ENCODE peak calls at places on chromosomes 12 and 14, in five cellular contexts. G, R, H, K and W are unnamed samples. For H3K27me3, the result is how much of the 10 kb centered on the place peaks cover.

GRCh38 chr14:68362841-68363240 is 430.0 kb downstream of the ZFP36L1 start:
- DNase-seq in G (no peak), R (no peak), H (no peak), K (no peak), W (no peak)

GRCh38 chr14:100621806-100622205 is 34.6 kb upstream of the BEGAIN start:
- DNase-seq in G (no peak), R (no peak), H (no peak), K (peak), W (no peak)

GRCh38 chr12:46465307-46465706 is 92.7 kb upstream of the SLC38A2 start:
- DNase-seq in G (no peak), R (no peak), H (no peak), K (no peak), W (no peak)

GRCh38 chr14:89158701-89159100 is 258.3 kb downstream of the FOXN3 start:
- DNase-seq in G (no peak), R (no peak), H (no peak), K (no peak), W (no peak)

GRCh38 chr12:101277443-101277842 is 2.5 kb upstream of the UTP20 start:
- DNase-seq in G (no peak), R (no peak), H (no peak), K (no peak), W (no peak)

GRCh38 chr14:70894868-70895267 is 12.4 kb upstream of the PCNX1 start:
- DNase-seq in G (no peak), R (no peak), H (peak), K (no peak), W (no peak)

GRCh38 chr12:15834575-15834974 is 45.4 kb upstream of the EPS8 start:
- DNase-seq in G (no peak), R (no peak), H (no peak), K (no peak), W (no peak)

GRCh38 chr12:48183876-48184548 is 568 bp downstream of the CCDC184 start:
- DNase-seq in G (no peak), R (no peak), H (no peak), K (peak), W (no peak)

GRCh38 chr12:95282266-95282665 is 64.7 kb downstream of the VEZT start:
- DNase-seq in G (no peak), R (no peak), H (peak), K (no peak), W (no peak)

GRCh38 chr12:120720234-120720968 is 5.2 kb upstream of the ACADS start:
- DNase-seq in G (no peak), R (no peak), H (peak), K (no peak), W (no peak)

GRCh38 chr14:63438065-63438757 is 105.0 kb downstream of the PPP2R5E start:
- DNase-seq in G (no peak), R (peak), H (peak), K (peak), W (no peak)

GRCh38 chr12:130765186-130765659 is 49.1 kb upstream of the RIMBP2 start:
- DNase-seq in G (no peak), R (no peak), H (peak), K (no peak), W (no peak)

GRCh38 chr12:29048787-29049186 is 100.3 kb upstream of the FAR2 start:
- DNase-seq in G (no peak), R (no peak), H (no peak), K (no peak), W (no peak)

GRCh38 chr14:21090194-21090939 is 8.1 kb downstream of the ZNF219 start:
- DNase-seq in G (no peak), R (no peak), H (no peak), K (peak), W (no peak)

GRCh38 chr14:50060871-50061663 is 55.3 kb downstream of the VCPKMT start:
- DNase-seq in G (peak), R (no peak), H (peak), K (peak), W (no peak)

GRCh38 chr12:109304485-109304884 is 4.6 kb downstream of the FOXN4 start:
- DNase-seq in G (no peak), R (no peak), H (no peak), K (no peak), W (no peak)

GRCh38 chr12:109305547-109305946 is 3.5 kb downstream of the FOXN4 start:
- DNase-seq in G (no peak), R (no peak), H (no peak), K (no peak), W (no peak)

GRCh38 chr12:109308534-109309440 is at the start of gene FOXN4:
- DNase-seq in G (no peak), R (no peak), H (no peak), K (peak), W (no peak)

GRCh38 chr12:109309441-109310246 is 560 bp upstream of the FOXN4 start:
- DNase-seq in G (no peak), R (no peak), H (no peak), K (peak), W (no peak)

DNA sequence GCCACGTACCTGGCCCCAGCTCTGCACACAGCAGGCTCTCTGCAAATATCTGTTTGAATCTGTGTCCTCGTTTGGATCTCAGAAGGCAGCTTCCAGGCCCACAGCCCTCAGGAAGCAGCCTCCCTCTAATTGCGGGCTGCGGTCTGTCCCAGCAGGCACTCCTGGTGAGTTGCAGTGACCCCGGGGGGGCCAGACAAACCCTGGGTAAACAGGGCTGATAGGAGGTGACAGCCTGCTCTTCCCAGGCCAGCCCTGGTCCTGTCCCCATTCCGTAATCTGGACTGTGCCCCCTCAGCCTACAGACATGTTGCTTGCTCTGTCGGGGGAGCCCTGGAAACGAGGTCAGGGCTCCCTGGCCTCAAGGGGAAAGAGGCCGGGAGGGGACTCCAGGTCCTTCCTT is 2.0 kb downstream of the FOXN4 start:
- DNase-seq in G (no peak), R (no peak), H (no peak), K (no peak), W (no peak)
- H3K27me3 ChIP-seq in G (under half), R (half or more), H (half or more), K (under half), W (under half)

DNA sequence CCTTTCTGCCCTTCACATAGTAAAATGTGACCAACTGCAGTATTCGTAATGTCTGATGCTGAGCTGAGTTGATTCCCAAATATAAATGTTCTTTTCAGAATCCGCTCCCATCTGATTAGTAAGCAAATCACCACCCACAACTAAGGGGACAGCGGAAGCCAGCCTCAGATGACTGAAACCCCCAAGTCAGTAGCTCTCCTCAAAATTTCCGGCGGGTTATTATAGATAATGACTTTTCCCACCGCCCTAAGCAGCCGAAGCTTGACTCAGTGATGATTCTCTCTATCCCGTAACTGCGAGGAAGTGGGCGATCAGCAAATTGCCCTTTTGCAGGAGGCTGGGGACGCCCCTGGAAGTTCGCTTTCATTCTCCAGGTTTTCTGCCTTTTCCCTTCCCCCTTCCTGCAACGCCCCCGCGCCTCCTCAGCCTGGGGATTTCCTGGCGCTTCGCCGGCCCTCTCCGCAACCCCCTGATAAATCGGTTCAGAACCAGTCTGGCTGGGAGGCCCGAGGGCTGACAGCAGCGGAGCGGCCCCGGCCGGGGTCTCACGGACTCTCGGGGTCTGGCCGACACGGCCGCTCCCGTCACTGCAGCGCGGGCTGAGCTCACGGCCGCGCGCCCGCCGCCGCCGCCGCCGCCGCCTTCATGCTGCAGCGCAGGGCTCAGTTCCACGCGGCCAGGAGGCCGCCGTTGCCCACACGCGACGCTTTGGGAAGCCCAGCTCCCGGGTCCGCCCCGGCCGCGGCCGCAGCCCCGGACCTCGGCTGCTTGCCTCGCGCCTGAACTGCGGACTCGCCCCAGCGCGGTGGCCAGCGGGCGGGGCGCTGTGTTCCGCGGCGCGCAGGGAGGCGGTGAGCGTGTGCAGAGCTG is at the start of gene LRFN5:
- DNase-seq in G (no peak), R (no peak), H (peak), K (peak), W (no peak)
- H3K27me3 ChIP-seq in G (under half), R (half or more), H (under half), K (half or more), W (half or more)

GRCh38 chr12:27973487-27973890 is 956 bp upstream of the PTHLH start:
- DNase-seq in G (no peak), R (no peak), H (peak), K (peak), W (no peak)
- H3K27me3 ChIP-seq in G (under half), R (under half), H (under half), K (half or more), W (half or more)

GRCh38 chr12:66571361-66571760 is 107.5 kb downstream of the GRIP1 start:
- DNase-seq in G (no peak), R (no peak), H (no peak), K (no peak), W (no peak)
- H3K27me3 ChIP-seq in G (under half), R (under half), H (under half), K (under half), W (under half)